ENCODE peak calls at places on chromosomes 7 and 10, in four cellular contexts. B, K, P and O are unnamed samples.

GRCh38 chr10:60480865-60481563 is 91.3 kb upstream of the ANK3 start:
- DNase-seq in B (no peak), K (no peak), P (peak), O (no peak)

GRCh38 chr10:75770634-75771081 is 339.2 kb downstream of the LRMDA start:
- DNase-seq in B (no peak), K (no peak), P (no peak), O (no peak)

GRCh38 chr10:7686351-7687171 is 16.6 kb upstream of the ITIH2 start:
- DNase-seq in B (no peak), K (no peak), P (no peak), O (no peak)

GRCh38 chr10:133257489-133258065 is 19.1 kb downstream of the ADAM8 start:
- DNase-seq in B (no peak), K (no peak), P (peak), O (peak)

GRCh38 chr7:82164813-82165212 is 278.8 kb downstream of the CACNA2D1 start:
- DNase-seq in B (no peak), K (no peak), P (peak), O (no peak)

GRCh38 chr10:48444266-48444665 is 137.8 kb downstream of the MAPK8 start:
- DNase-seq in B (no peak), K (no peak), P (peak), O (peak)

GRCh38 chr7:2523461-2523905 is 3.9 kb downstream of the LFNG start:
- DNase-seq in B (no peak), K (no peak), P (no peak), O (no peak)

GRCh38 chr7:149741629-149742028 is 31.8 kb downstream of the ZNF467 start:
- DNase-seq in B (no peak), K (no peak), P (peak), O (no peak)

GRCh38 chr7:96089511-96089910 is 232.4 kb downstream of the SLC25A13 start:
- DNase-seq in B (no peak), K (no peak), P (no peak), O (no peak)